ENCODE peak calls at places on chromosome 20, in six cellular contexts. One of them, this sample, is unnamed.

GRCh38 chr20:51955756-51956155 is 153.4 kb upstream of the SALL4 start:
- DNase-seq in neural progenitor cell: no peak
- DNase-seq in left lung: no peak
- DNase-seq in IMR-90: peak; percentile 65
- DNase-seq in GM06990: no peak
- DNase-seq in A549: no peak
- DNase-seq in this sample: no peak

GRCh38 chr20:61046721-61047351 is 205.2 kb upstream of the CDH4 start:
- DNase-seq in GM06990: no peak
- DNase-seq in neural progenitor cell: no peak
- DNase-seq in left lung: no peak
- DNase-seq in IMR-90: no peak
- DNase-seq in A549: no peak
- DNase-seq in this sample: no peak

GRCh38 chr20:19073584-19074198 is 138.8 kb upstream of the SLC24A3 start:
- DNase-seq in GM06990: peak; percentile 13
- DNase-seq in neural progenitor cell: peak; percentile 75
- DNase-seq in A549: no peak
- DNase-seq in left lung: no peak
- DNase-seq in IMR-90: no peak
- DNase-seq in this sample: no peak

GRCh38 chr20:25283221-25283951 is 35.5 kb downstream of the PYGB start:
- DNase-seq in GM06990: no peak
- DNase-seq in left lung: peak; percentile 26
- DNase-seq in neural progenitor cell: no peak
- DNase-seq in A549: no peak
- DNase-seq in IMR-90: no peak
- DNase-seq in this sample: no peak

GRCh38 chr20:32333988-32334885 is 23.9 kb upstream of the ASXL1 start:
- DNase-seq in neural progenitor cell: no peak
- DNase-seq in left lung: peak; percentile 84
- DNase-seq in GM06990: peak; percentile 67
- DNase-seq in A549: no peak
- DNase-seq in IMR-90: no peak
- DNase-seq in this sample: peak; percentile 73

GRCh38 chr20:39269031-39269461 is 306.9 kb downstream of the DHX35 start:
- DNase-seq in IMR-90: peak; percentile 3
- DNase-seq in left lung: peak; percentile 36
- DNase-seq in A549: peak; percentile 25
- DNase-seq in GM06990: peak; percentile 20
- DNase-seq in neural progenitor cell: peak; percentile 81
- DNase-seq in this sample: no peak

GRCh38 chr20:31665753-31666152 is 28.0 kb downstream of the COX4I2 start:
- DNase-seq in A549: no peak
- DNase-seq in left lung: no peak
- DNase-seq in GM06990: no peak
- DNase-seq in IMR-90: no peak
- DNase-seq in neural progenitor cell: no peak
- DNase-seq in this sample: no peak

GRCh38 chr20:25077610-25078169 is 4.3 kb downstream of the VSX1 start:
- DNase-seq in left lung: no peak
- DNase-seq in A549: peak; percentile 49
- DNase-seq in neural progenitor cell: peak; percentile 57
- DNase-seq in IMR-90: peak; percentile 6
- DNase-seq in GM06990: no peak
- DNase-seq in this sample: no peak

GRCh38 chr20:32112862-32113261 is 3.3 kb downstream of the TM9SF4 start:
- DNase-seq in left lung: peak; percentile 72
- DNase-seq in GM06990: no peak
- DNase-seq in neural progenitor cell: no peak
- DNase-seq in IMR-90: no peak
- DNase-seq in A549: no peak
- DNase-seq in this sample: no peak

GRCh38 chr20:21173496-21174025 is 47.7 kb downstream of the KIZ start:
- DNase-seq in IMR-90: peak; percentile 15
- DNase-seq in A549: no peak
- DNase-seq in GM06990: no peak
- DNase-seq in left lung: no peak
- DNase-seq in neural progenitor cell: no peak
- DNase-seq in this sample: no peak

GRCh38 chr20:19750907-19751636 is 7.0 kb upstream of the RIN2 start:
- DNase-seq in A549: no peak
- DNase-seq in neural progenitor cell: no peak
- DNase-seq in GM06990: no peak
- DNase-seq in left lung: no peak
- DNase-seq in IMR-90: no peak
- DNase-seq in this sample: no peak

GRCh38 chr20:56631318-56631989 is 2.3 kb downstream of the TFAP2C start:
- DNase-seq in A549: no peak
- DNase-seq in GM06990: no peak
- DNase-seq in left lung: no peak
- DNase-seq in neural progenitor cell: peak; percentile 66
- DNase-seq in IMR-90: no peak
- DNase-seq in this sample: no peak

GRCh38 chr20:56629464-56630085 is 469 bp downstream of the TFAP2C start:
- DNase-seq in GM06990: peak; percentile 9
- DNase-seq in left lung: no peak
- DNase-seq in IMR-90: no peak
- DNase-seq in neural progenitor cell: peak; percentile 57
- DNase-seq in A549: no peak
- DNase-seq in this sample: no peak

GRCh38 chr20:56630086-56630493 is 984 bp downstream of the TFAP2C start:
- DNase-seq in A549: peak; percentile 83
- DNase-seq in IMR-90: no peak
- DNase-seq in GM06990: peak; percentile 51
- DNase-seq in neural progenitor cell: peak; percentile 95
- DNase-seq in left lung: peak; percentile 79
- DNase-seq in this sample: no peak

GRCh38 chr20:56631990-56632327 is 2.9 kb downstream of the TFAP2C start:
- DNase-seq in IMR-90: no peak
- DNase-seq in A549: no peak
- DNase-seq in left lung: no peak
- DNase-seq in neural progenitor cell: no peak
- DNase-seq in GM06990: no peak
- DNase-seq in this sample: no peak

GRCh38 chr20:56630506-56631317 is 1.6 kb downstream of the TFAP2C start:
- DNase-seq in left lung: no peak
- DNase-seq in A549: peak; percentile 50
- DNase-seq in GM06990: peak; percentile 13
- DNase-seq in IMR-90: no peak
- DNase-seq in neural progenitor cell: peak; percentile 76
- DNase-seq in this sample: no peak
- TF ChIP-seq CTCF in left lung: no peak
- TF ChIP-seq CTCF in A549: peak; percentile 24
- TF ChIP-seq CTCF in GM06990: no peak
- TF ChIP-seq CTCF in IMR-90: no peak
- TF ChIP-seq CTCF in neural progenitor cell: peak; percentile 19
- TF ChIP-seq CTCF in this sample: no peak

GRCh38 chr20:62407221-62407992 is at the start of gene CABLES2:
- DNase-seq in IMR-90: peak; percentile 92
- DNase-seq in neural progenitor cell: peak; percentile 98
- DNase-seq in left lung: peak; percentile 95
- DNase-seq in A549: peak; percentile 95
- DNase-seq in GM06990: peak; percentile 94
- DNase-seq in this sample: peak; percentile 73
- H3K4me3 ChIP-seq in IMR-90: peak within 1 kb of the TSS; percentile 54
- H3K4me3 ChIP-seq in neural progenitor cell: peak within 1 kb of the TSS; percentile 91
- H3K4me3 ChIP-seq in left lung: peak within 1 kb of the TSS; percentile 57
- H3K4me3 ChIP-seq in A549: peak within 1 kb of the TSS; percentile 93
- H3K4me3 ChIP-seq in GM06990: peak within 1 kb of the TSS; percentile 88
- H3K4me3 ChIP-seq in this sample: peak within 1 kb of the TSS; percentile 64

GRCh38 chr20:34473262-34473883 is 42.8 kb upstream of the DYNLRB1 start:
- DNase-seq in A549: peak; percentile 74
- DNase-seq in neural progenitor cell: peak; percentile 68
- DNase-seq in IMR-90: peak; percentile 66
- DNase-seq in GM06990: peak; percentile 9
- DNase-seq in left lung: peak; percentile 38
- DNase-seq in this sample: no peak
- TF ChIP-seq CTCF in A549: peak; percentile 65
- TF ChIP-seq CTCF in neural progenitor cell: peak; percentile 56
- TF ChIP-seq CTCF in IMR-90: peak; percentile 46
- TF ChIP-seq CTCF in GM06990: peak; percentile 45
- TF ChIP-seq CTCF in left lung: no peak
- TF ChIP-seq CTCF in this sample: peak; percentile 39

DNA sequence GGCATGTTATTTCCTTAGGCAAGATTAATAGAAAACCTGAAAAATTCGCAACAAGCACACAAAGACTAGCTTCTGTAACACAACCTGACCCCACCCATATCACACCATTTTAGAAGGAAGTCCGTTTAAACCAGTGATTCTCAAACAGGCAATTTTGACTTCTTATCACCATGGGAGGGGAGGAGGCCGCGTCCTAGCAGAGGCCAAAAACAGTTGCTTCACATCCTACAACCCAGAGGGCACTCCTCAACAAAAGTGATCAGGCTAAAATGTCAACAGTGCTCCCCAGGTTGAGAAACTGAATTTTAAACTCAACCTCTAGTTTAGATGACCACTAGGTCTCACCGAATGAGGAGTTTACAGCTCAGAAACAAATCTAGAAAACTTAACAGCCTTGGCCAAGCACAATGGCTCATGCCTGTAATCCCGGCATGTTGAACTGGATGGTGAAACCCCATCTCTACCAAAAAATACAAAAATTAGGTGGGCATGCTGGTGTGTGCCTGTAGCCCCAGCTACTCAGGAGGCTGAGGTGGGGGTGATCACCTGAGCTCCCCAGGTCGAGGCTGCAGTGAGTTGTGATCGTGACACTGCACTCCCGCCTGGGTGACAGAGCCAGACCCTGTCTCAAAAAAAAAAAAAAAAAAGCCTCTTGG is 3.4 kb downstream of the SNX5 start:
- DNase-seq in left lung: no peak
- DNase-seq in A549: no peak
- DNase-seq in IMR-90: no peak
- DNase-seq in GM06990: no peak
- DNase-seq in neural progenitor cell: no peak
- DNase-seq in this sample: no peak
- H3K4me3 ChIP-seq in left lung: peak overlapping the region; percentile 96
- H3K4me3 ChIP-seq in A549: peak overlapping the region; percentile 79
- H3K4me3 ChIP-seq in IMR-90: no peak overlapping the region
- H3K4me3 ChIP-seq in GM06990: peak overlapping the region; percentile 96
- H3K4me3 ChIP-seq in neural progenitor cell: peak overlapping the region; percentile 88
- H3K4me3 ChIP-seq in this sample: peak overlapping the region; percentile 94

GRCh38 chr20:16349518-16350295 is 223.5 kb downstream of the KIF16B start:
- DNase-seq in GM06990: no peak
- DNase-seq in A549: no peak
- DNase-seq in neural progenitor cell: no peak
- DNase-seq in IMR-90: peak; percentile 23
- DNase-seq in left lung: no peak
- DNase-seq in this sample: no peak

GRCh38 chr20:16350465-16350864 is 222.8 kb downstream of the KIF16B start:
- DNase-seq in GM06990: no peak
- DNase-seq in IMR-90: peak; percentile 50
- DNase-seq in neural progenitor cell: no peak
- DNase-seq in A549: peak; percentile 31
- DNase-seq in left lung: no peak
- DNase-seq in this sample: no peak

GRCh38 chr20:16352751-16353150 is 220.5 kb downstream of the KIF16B start:
- DNase-seq in A549: no peak
- DNase-seq in neural progenitor cell: no peak
- DNase-seq in GM06990: no peak
- DNase-seq in IMR-90: no peak
- DNase-seq in left lung: no peak
- DNase-seq in this sample: no peak

GRCh38 chr20:16351415-16351814 is 221.8 kb downstream of the KIF16B start:
- DNase-seq in A549: no peak
- DNase-seq in left lung: no peak
- DNase-seq in GM06990: no peak
- DNase-seq in neural progenitor cell: no peak
- DNase-seq in IMR-90: no peak
- DNase-seq in this sample: no peak

GRCh38 chr20:16352321-16352720 is 220.9 kb downstream of the KIF16B start:
- DNase-seq in left lung: no peak
- DNase-seq in A549: no peak
- DNase-seq in GM06990: no peak
- DNase-seq in neural progenitor cell: no peak
- DNase-seq in IMR-90: no peak
- DNase-seq in this sample: no peak
- TF ChIP-seq CTCF in left lung: no peak
- TF ChIP-seq CTCF in A549: no peak
- TF ChIP-seq CTCF in GM06990: no peak
- TF ChIP-seq CTCF in neural progenitor cell: no peak
- TF ChIP-seq CTCF in IMR-90: no peak
- TF ChIP-seq CTCF in this sample: no peak

GRCh38 chr20:47356526-47357295 is at the start of gene ZMYND8:
- DNase-seq in IMR-90: peak; percentile 92
- DNase-seq in A549: peak; percentile 94
- DNase-seq in GM06990: peak; percentile 95
- DNase-seq in neural progenitor cell: peak; percentile 86
- DNase-seq in left lung: peak; percentile 88
- DNase-seq in this sample: peak; percentile 80
- H3K4me3 ChIP-seq in IMR-90: no peak within 1 kb of the TSS
- H3K4me3 ChIP-seq in A549: peak within 1 kb of the TSS; percentile 7
- H3K4me3 ChIP-seq in GM06990: peak within 1 kb of the TSS; percentile 73
- H3K4me3 ChIP-seq in neural progenitor cell: peak within 1 kb of the TSS; percentile 44
- H3K4me3 ChIP-seq in left lung: peak within 1 kb of the TSS; percentile 26
- H3K4me3 ChIP-seq in this sample: peak within 1 kb of the TSS; percentile 52

This sample was measured in GM12864.